ENCODE peak calls at places on chromosomes 16 and 17, in seven cellular contexts. One of them, this sample, is unnamed.

GRCh38 chr17:27506348-27507218 is 50.3 kb downstream of the KSR1 start:
- DNase-seq in A549: no peak
- DNase-seq in HCT116: no peak
- DNase-seq in K562: no peak
- DNase-seq in GM12878: peak; percentile 70
- DNase-seq in WTC11: peak; percentile 52
- DNase-seq in endothelial cell of umbilical vein: no peak
- DNase-seq in this sample: peak; percentile 50

GRCh38 chr17:30969989-30970680 is 704 bp upstream of the RNF135 start:
- DNase-seq in A549: no peak
- DNase-seq in HCT116: no peak
- DNase-seq in K562: no peak
- DNase-seq in GM12878: no peak
- DNase-seq in WTC11: peak; percentile 22
- DNase-seq in endothelial cell of umbilical vein: no peak
- DNase-seq in this sample: peak; percentile 59

GRCh38 chr17:17385502-17385901 is 82.3 kb downstream of the NT5M start:
- DNase-seq in A549: no peak
- DNase-seq in HCT116: no peak
- DNase-seq in K562: no peak
- DNase-seq in GM12878: no peak
- DNase-seq in WTC11: no peak
- DNase-seq in endothelial cell of umbilical vein: no peak
- DNase-seq in this sample: no peak

GRCh38 chr16:67654069-67654911 is 5.8 kb downstream of the ACD start:
- DNase-seq in A549: no peak
- DNase-seq in HCT116: no peak
- DNase-seq in K562: no peak
- DNase-seq in GM12878: no peak
- DNase-seq in WTC11: no peak
- DNase-seq in endothelial cell of umbilical vein: no peak
- DNase-seq in this sample: no peak

GRCh38 chr17:27563532-27563931 is 67.5 kb upstream of the LGALS9 start:
- DNase-seq in A549: no peak
- DNase-seq in HCT116: no peak
- DNase-seq in K562: no peak
- DNase-seq in GM12878: no peak
- DNase-seq in WTC11: no peak
- DNase-seq in endothelial cell of umbilical vein: peak; percentile 47
- DNase-seq in this sample: no peak

GRCh38 chr17:43140396-43141332 is 15.5 kb upstream of the BRCA1 start:
- DNase-seq in A549: no peak
- DNase-seq in HCT116: no peak
- DNase-seq in K562: no peak
- DNase-seq in GM12878: no peak
- DNase-seq in WTC11: no peak
- DNase-seq in endothelial cell of umbilical vein: no peak
- DNase-seq in this sample: peak; percentile 26

GRCh38 chr17:37283414-37283961 is 92.3 kb upstream of the C17orf78 start:
- DNase-seq in A549: no peak
- DNase-seq in HCT116: no peak
- DNase-seq in K562: no peak
- DNase-seq in GM12878: no peak
- DNase-seq in WTC11: no peak
- DNase-seq in endothelial cell of umbilical vein: no peak
- DNase-seq in this sample: no peak

GRCh38 chr16:66521951-66522771 is 27.8 kb downstream of the TK2 start:
- DNase-seq in A549: no peak
- DNase-seq in HCT116: peak; percentile 90
- DNase-seq in K562: peak; percentile 77
- DNase-seq in GM12878: peak; percentile 86
- DNase-seq in WTC11: no peak
- DNase-seq in endothelial cell of umbilical vein: peak; percentile 81
- DNase-seq in this sample: peak; percentile 97

GRCh38 chr16:1317479-1318267 is 8.2 kb downstream of the UBE2I start:
- DNase-seq in A549: no peak
- DNase-seq in HCT116: no peak
- DNase-seq in K562: no peak
- DNase-seq in GM12878: no peak
- DNase-seq in WTC11: no peak
- DNase-seq in endothelial cell of umbilical vein: no peak
- DNase-seq in this sample: no peak

GRCh38 chr17:43385046-43385831 is 13.6 kb upstream of the ARL4D start:
- DNase-seq in A549: no peak
- DNase-seq in HCT116: no peak
- DNase-seq in K562: no peak
- DNase-seq in GM12878: no peak
- DNase-seq in WTC11: no peak
- DNase-seq in endothelial cell of umbilical vein: no peak
- DNase-seq in this sample: no peak

GRCh38 chr17:39676198-39676819 is 8.1 kb downstream of the PNMT start:
- DNase-seq in A549: peak; percentile 51
- DNase-seq in HCT116: no peak
- DNase-seq in K562: peak; percentile 69
- DNase-seq in GM12878: peak; percentile 13
- DNase-seq in WTC11: no peak
- DNase-seq in endothelial cell of umbilical vein: no peak
- DNase-seq in this sample: peak; percentile 87

GRCh38 chr16:1035066-1035415 is 37.5 kb upstream of the SSTR5 start:
- DNase-seq in A549: no peak
- DNase-seq in HCT116: no peak
- DNase-seq in K562: no peak
- DNase-seq in GM12878: no peak
- DNase-seq in WTC11: no peak
- DNase-seq in endothelial cell of umbilical vein: no peak
- DNase-seq in this sample: no peak

GRCh38 chr16:19393226-19394074 is 24.2 kb upstream of the TMC5 start:
- DNase-seq in A549: peak; percentile 90
- DNase-seq in HCT116: peak; percentile 89
- DNase-seq in K562: peak; percentile 76
- DNase-seq in GM12878: no peak
- DNase-seq in WTC11: no peak
- DNase-seq in endothelial cell of umbilical vein: peak; percentile 3
- DNase-seq in this sample: no peak

GRCh38 chr17:48747445-48748363 is 19.2 kb upstream of the HOXB13 start:
- DNase-seq in A549: no peak
- DNase-seq in HCT116: no peak
- DNase-seq in K562: no peak
- DNase-seq in GM12878: no peak
- DNase-seq in WTC11: peak; percentile 60
- DNase-seq in endothelial cell of umbilical vein: no peak
- DNase-seq in this sample: no peak

GRCh38 chr17:67256075-67256732 is 11.2 kb upstream of the HELZ start:
- DNase-seq in A549: no peak
- DNase-seq in HCT116: no peak
- DNase-seq in K562: no peak
- DNase-seq in GM12878: no peak
- DNase-seq in WTC11: no peak
- DNase-seq in endothelial cell of umbilical vein: no peak
- DNase-seq in this sample: no peak

GRCh38 chr16:54490089-54490488 is 203.5 kb upstream of the IRX3 start:
- DNase-seq in A549: no peak
- DNase-seq in HCT116: no peak
- DNase-seq in K562: no peak
- DNase-seq in GM12878: no peak
- DNase-seq in WTC11: no peak
- DNase-seq in endothelial cell of umbilical vein: no peak
- DNase-seq in this sample: no peak

GRCh38 chr16:58507963-58508670 is 7.2 kb upstream of the SETD6 start:
- DNase-seq in A549: no peak
- DNase-seq in HCT116: no peak
- DNase-seq in K562: no peak
- DNase-seq in GM12878: no peak
- DNase-seq in WTC11: no peak
- DNase-seq in endothelial cell of umbilical vein: no peak
- DNase-seq in this sample: no peak

GRCh38 chr17:76791053-76791980 is 53.4 kb downstream of the MFSD11 start:
- DNase-seq in A549: peak; percentile 34
- DNase-seq in HCT116: no peak
- DNase-seq in K562: peak; percentile 70
- DNase-seq in GM12878: peak; percentile 33
- DNase-seq in WTC11: no peak
- DNase-seq in endothelial cell of umbilical vein: peak; percentile 53
- DNase-seq in this sample: peak; percentile 76

GRCh38 chr16:14483819-14484385 is 146.2 kb downstream of the PARN start:
- DNase-seq in A549: no peak
- DNase-seq in HCT116: no peak
- DNase-seq in K562: no peak
- DNase-seq in GM12878: no peak
- DNase-seq in WTC11: no peak
- DNase-seq in endothelial cell of umbilical vein: no peak
- DNase-seq in this sample: no peak

GRCh38 chr17:63356275-63356905 is 89.7 kb downstream of the CYB561 start:
- DNase-seq in A549: no peak
- DNase-seq in HCT116: peak; percentile 43
- DNase-seq in K562: no peak
- DNase-seq in GM12878: no peak
- DNase-seq in WTC11: no peak
- DNase-seq in endothelial cell of umbilical vein: peak; percentile 82
- DNase-seq in this sample: no peak

GRCh38 chr16:715448-716249 is 731 bp downstream of the METRN start:
- DNase-seq in A549: peak; percentile 61
- DNase-seq in HCT116: no peak
- DNase-seq in K562: peak; percentile 70
- DNase-seq in GM12878: no peak
- DNase-seq in WTC11: no peak
- DNase-seq in endothelial cell of umbilical vein: no peak
- DNase-seq in this sample: peak; percentile 51

DNA sequence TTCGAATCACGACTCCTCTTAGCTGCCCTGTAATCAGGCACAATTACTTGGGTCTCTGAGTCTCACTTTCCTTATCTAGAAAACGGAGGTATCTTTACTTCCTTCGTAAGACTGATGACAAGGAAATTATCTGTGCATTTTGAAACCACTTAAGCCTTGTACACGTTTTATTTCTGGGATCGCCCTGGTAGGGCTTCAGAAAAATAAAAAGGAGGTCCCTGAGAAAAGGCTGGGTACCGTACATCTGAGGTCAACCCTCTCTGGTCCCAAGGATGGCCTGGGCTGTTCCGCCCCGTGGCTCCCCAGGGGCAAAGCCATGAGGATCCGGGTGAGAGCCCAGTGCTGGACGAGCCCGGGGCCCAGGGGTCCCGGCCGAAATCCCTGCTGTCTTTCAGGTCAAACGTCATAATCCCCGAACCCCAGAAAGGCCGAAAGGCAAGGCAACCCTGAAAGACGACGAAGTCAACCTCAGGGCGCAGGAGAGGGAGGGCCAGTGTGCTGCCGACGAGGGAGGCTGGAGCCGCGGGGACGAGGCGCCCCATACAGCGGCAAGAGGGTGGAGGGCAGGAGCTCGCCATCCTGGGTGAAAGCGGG is 689 bp upstream of the FUS start:
- DNase-seq in A549: no peak
- DNase-seq in HCT116: no peak
- DNase-seq in K562: no peak
- DNase-seq in GM12878: no peak
- DNase-seq in WTC11: no peak
- DNase-seq in endothelial cell of umbilical vein: no peak
- DNase-seq in this sample: no peak
- TF ChIP-seq MAX in A549: no peak
- TF ChIP-seq MAX in HCT116: no peak
- TF ChIP-seq MAX in K562: no peak
- TF ChIP-seq MAX in GM12878: no peak
- TF ChIP-seq MAX in WTC11: no peak
- TF ChIP-seq MAX in endothelial cell of umbilical vein: no peak
- TF ChIP-seq MAX in this sample: peak; percentile 17

DNA sequence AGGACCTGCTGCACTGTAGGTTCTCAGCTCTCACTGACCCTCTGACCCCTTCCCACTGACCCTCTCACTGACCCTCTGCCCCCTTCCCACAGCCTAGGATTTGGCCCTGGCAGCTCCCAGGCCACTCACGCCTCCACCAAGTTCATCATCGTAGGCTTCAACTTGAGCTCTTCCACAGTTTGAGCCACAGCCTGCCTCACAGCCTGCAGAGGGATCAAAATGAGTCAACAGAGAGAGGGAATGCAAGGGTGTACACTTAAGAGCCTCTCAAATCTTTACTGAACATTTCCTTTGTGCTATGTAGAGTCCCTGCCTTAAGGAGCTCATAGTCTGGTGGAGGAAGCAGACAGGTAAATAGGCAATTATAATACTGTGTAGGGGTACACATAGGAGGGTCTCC is 12.1 kb downstream of the HEATR9 start:
- DNase-seq in A549: no peak
- DNase-seq in HCT116: no peak
- DNase-seq in K562: no peak
- DNase-seq in GM12878: no peak
- DNase-seq in WTC11: no peak
- DNase-seq in endothelial cell of umbilical vein: no peak
- DNase-seq in this sample: no peak
- TF ChIP-seq MAX in A549: no peak
- TF ChIP-seq MAX in HCT116: no peak
- TF ChIP-seq MAX in K562: no peak
- TF ChIP-seq MAX in GM12878: no peak
- TF ChIP-seq MAX in WTC11: no peak
- TF ChIP-seq MAX in endothelial cell of umbilical vein: no peak
- TF ChIP-seq MAX in this sample: no peak

DNA sequence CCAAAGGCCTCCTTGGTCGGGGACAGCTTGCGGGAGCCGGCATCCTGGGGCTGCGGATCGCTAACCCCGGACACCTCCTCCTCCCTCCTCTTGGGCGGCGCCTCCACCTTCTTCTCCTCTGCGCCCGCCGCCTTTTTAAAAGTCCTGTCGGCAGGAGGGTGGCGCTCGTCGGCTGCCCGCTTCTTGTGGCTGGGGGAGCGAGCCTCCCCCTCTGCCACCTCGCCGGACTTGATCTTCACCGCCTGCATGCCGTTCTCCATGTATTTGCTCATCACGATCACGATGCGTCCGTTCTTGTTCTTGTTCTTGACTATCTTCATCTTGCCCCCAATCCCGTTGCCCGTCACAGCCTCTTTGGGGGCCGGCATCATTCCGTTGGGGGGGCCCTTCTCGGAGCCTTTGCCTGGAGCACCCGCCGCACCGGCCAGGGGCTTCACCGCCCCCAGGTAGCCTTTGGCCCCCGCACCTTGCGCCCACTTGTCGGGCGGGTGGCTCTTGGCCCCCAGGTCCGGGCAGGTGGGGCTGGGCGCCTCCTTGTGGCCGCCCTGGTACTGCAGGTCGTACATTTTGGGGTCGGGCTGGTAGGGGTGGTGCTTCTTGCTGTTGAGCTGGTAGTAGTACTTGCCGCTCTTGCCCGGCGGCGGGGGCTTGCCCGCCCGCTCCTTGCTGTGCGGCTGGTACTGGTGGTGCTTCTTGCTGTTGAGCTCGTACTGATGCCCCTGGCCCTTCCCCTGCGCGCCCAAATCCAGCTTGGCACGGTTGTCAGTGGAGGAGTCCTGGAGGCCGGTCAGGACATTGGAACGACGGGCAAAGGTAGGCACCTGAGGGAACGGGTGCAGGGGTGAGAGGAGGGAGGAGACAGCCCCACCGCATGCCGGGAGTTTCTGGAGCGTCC is 4.4 kb downstream of the CBX4 start:
- DNase-seq in A549: peak; percentile 61
- DNase-seq in HCT116: no peak
- DNase-seq in K562: peak; percentile 69
- DNase-seq in GM12878: no peak
- DNase-seq in WTC11: peak; percentile 88
- DNase-seq in endothelial cell of umbilical vein: no peak
- DNase-seq in this sample: peak; percentile 36
- TF ChIP-seq MAX in A549: no peak
- TF ChIP-seq MAX in HCT116: no peak
- TF ChIP-seq MAX in K562: peak; percentile 53
- TF ChIP-seq MAX in GM12878: no peak
- TF ChIP-seq MAX in WTC11: no peak
- TF ChIP-seq MAX in endothelial cell of umbilical vein: no peak
- TF ChIP-seq MAX in this sample: no peak

GRCh38 chr17:81514735-81515529 is 2.3 kb upstream of the ACTG1 start:
- DNase-seq in A549: peak; percentile 86
- DNase-seq in HCT116: peak; percentile 71
- DNase-seq in K562: peak; percentile 51
- DNase-seq in GM12878: no peak
- DNase-seq in WTC11: peak; percentile 74
- DNase-seq in endothelial cell of umbilical vein: peak; percentile 55
- DNase-seq in this sample: peak; percentile 69
- TF ChIP-seq MAX in A549: peak; percentile 89
- TF ChIP-seq MAX in HCT116: no peak
- TF ChIP-seq MAX in K562: peak; percentile 33
- TF ChIP-seq MAX in GM12878: no peak
- TF ChIP-seq MAX in WTC11: peak; percentile 41
- TF ChIP-seq MAX in endothelial cell of umbilical vein: no peak
- TF ChIP-seq MAX in this sample: no peak